ENCODE peak calls at places on chromosome 18, in eight cellular contexts. One of them, this sample, is unnamed.
A peak's percentile ranks its signal among the peaks of the same experiment; 100 is the strongest.

GRCh38 chr18:37521500-37522465 is 43.8 kb downstream of the CELF4 start:
- DNase-seq in GM12878: no peak
- DNase-seq in HCT116: no peak
- DNase-seq in A549: no peak
- DNase-seq in SK-N-SH: peak; percentile 87
- DNase-seq in K562: no peak
- DNase-seq in GM23338: no peak
- DNase-seq in HepG2: no peak
- DNase-seq in this sample: no peak

GRCh38 chr18:12371590-12371989 is 5.4 kb downstream of the AFG3L2 start:
- DNase-seq in GM12878: no peak
- DNase-seq in HCT116: no peak
- DNase-seq in A549: no peak
- DNase-seq in SK-N-SH: no peak
- DNase-seq in K562: no peak
- DNase-seq in GM23338: no peak
- DNase-seq in HepG2: no peak
- DNase-seq in this sample: no peak

GRCh38 chr18:79644666-79645057 is 34.9 kb upstream of the CTDP1 start:
- DNase-seq in GM12878: no peak
- DNase-seq in HCT116: no peak
- DNase-seq in A549: no peak
- DNase-seq in SK-N-SH: no peak
- DNase-seq in K562: no peak
- DNase-seq in GM23338: no peak
- DNase-seq in HepG2: no peak
- DNase-seq in this sample: no peak

GRCh38 chr18:76932026-76932819 is 109.9 kb downstream of the ZNF236 start:
- DNase-seq in GM12878: no peak
- DNase-seq in HCT116: no peak
- DNase-seq in A549: no peak
- DNase-seq in SK-N-SH: no peak
- DNase-seq in K562: no peak
- DNase-seq in GM23338: no peak
- DNase-seq in HepG2: no peak
- DNase-seq in this sample: no peak

GRCh38 chr18:36532394-36532793 is 234.9 kb downstream of the FHOD3 start:
- DNase-seq in GM12878: no peak
- DNase-seq in HCT116: no peak
- DNase-seq in A549: no peak
- DNase-seq in SK-N-SH: no peak
- DNase-seq in K562: no peak
- DNase-seq in GM23338: no peak
- DNase-seq in HepG2: no peak
- DNase-seq in this sample: no peak

GRCh38 chr18:65897292-65897691 is 146.5 kb downstream of the CDH7 start:
- DNase-seq in GM12878: no peak
- DNase-seq in HCT116: no peak
- DNase-seq in A549: no peak
- DNase-seq in SK-N-SH: no peak
- DNase-seq in K562: no peak
- DNase-seq in GM23338: no peak
- DNase-seq in HepG2: no peak
- DNase-seq in this sample: no peak

GRCh38 chr18:8657050-8657820 is 48.0 kb downstream of the RAB12 start:
- DNase-seq in GM12878: no peak
- DNase-seq in HCT116: no peak
- DNase-seq in A549: no peak
- DNase-seq in SK-N-SH: peak; percentile 68
- DNase-seq in K562: no peak
- DNase-seq in GM23338: no peak
- DNase-seq in HepG2: no peak
- DNase-seq in this sample: no peak

GRCh38 chr18:3151379-3152264 is 68.1 kb downstream of the MYOM1 start:
- DNase-seq in GM12878: no peak
- DNase-seq in HCT116: no peak
- DNase-seq in A549: peak; percentile 17
- DNase-seq in SK-N-SH: peak; percentile 64
- DNase-seq in K562: peak; percentile 52
- DNase-seq in GM23338: peak; percentile 82
- DNase-seq in HepG2: peak; percentile 36
- DNase-seq in this sample: no peak

GRCh38 chr18:46046126-46046525 is 25.9 kb downstream of the PSTPIP2 start:
- DNase-seq in GM12878: no peak
- DNase-seq in HCT116: no peak
- DNase-seq in A549: no peak
- DNase-seq in SK-N-SH: no peak
- DNase-seq in K562: no peak
- DNase-seq in GM23338: peak; percentile 71
- DNase-seq in HepG2: no peak
- DNase-seq in this sample: no peak

GRCh38 chr18:33440384-33441043 is at the start of gene CCDC178:
- DNase-seq in GM12878: no peak
- DNase-seq in HCT116: no peak
- DNase-seq in A549: peak; percentile 7
- DNase-seq in SK-N-SH: peak; percentile 77
- DNase-seq in K562: peak; percentile 47
- DNase-seq in GM23338: peak; percentile 83
- DNase-seq in HepG2: no peak
- DNase-seq in this sample: no peak

GRCh38 chr18:29147944-29148343 is 971.0 kb upstream of the CDH2 start:
- DNase-seq in GM12878: no peak
- DNase-seq in HCT116: no peak
- DNase-seq in A549: no peak
- DNase-seq in SK-N-SH: no peak
- DNase-seq in K562: no peak
- DNase-seq in GM23338: peak; percentile 68
- DNase-seq in HepG2: no peak
- DNase-seq in this sample: no peak

GRCh38 chr18:42095732-42096377 is 140.8 kb downstream of the PIK3C3 start:
- DNase-seq in GM12878: no peak
- DNase-seq in HCT116: no peak
- DNase-seq in A549: no peak
- DNase-seq in SK-N-SH: no peak
- DNase-seq in K562: no peak
- DNase-seq in GM23338: no peak
- DNase-seq in HepG2: no peak
- DNase-seq in this sample: no peak

GRCh38 chr18:32019251-32019943 is 772 bp downstream of the RNF125 start:
- DNase-seq in GM12878: no peak
- DNase-seq in HCT116: peak; percentile 26
- DNase-seq in A549: peak; percentile 16
- DNase-seq in SK-N-SH: peak; percentile 64
- DNase-seq in K562: peak; percentile 6
- DNase-seq in GM23338: peak; percentile 62
- DNase-seq in HepG2: peak; percentile 39
- DNase-seq in this sample: no peak

GRCh38 chr18:3012306-3012919 is 531 bp downstream of the LPIN2 start:
- DNase-seq in GM12878: no peak
- DNase-seq in HCT116: no peak
- DNase-seq in A549: no peak
- DNase-seq in SK-N-SH: peak; percentile 83
- DNase-seq in K562: peak; percentile 77
- DNase-seq in GM23338: peak; percentile 67
- DNase-seq in HepG2: no peak
- DNase-seq in this sample: no peak

GRCh38 chr18:77098554-77099174 is 33.9 kb downstream of the MBP start:
- DNase-seq in GM12878: no peak
- DNase-seq in HCT116: no peak
- DNase-seq in A549: no peak
- DNase-seq in SK-N-SH: no peak
- DNase-seq in K562: no peak
- DNase-seq in GM23338: peak; percentile 44
- DNase-seq in HepG2: no peak
- DNase-seq in this sample: no peak

GRCh38 chr18:63936932-63937393 is 12.1 kb upstream of the HMSD start:
- DNase-seq in GM12878: no peak
- DNase-seq in HCT116: no peak
- DNase-seq in A549: no peak
- DNase-seq in SK-N-SH: no peak
- DNase-seq in K562: no peak
- DNase-seq in GM23338: no peak
- DNase-seq in HepG2: no peak
- DNase-seq in this sample: no peak

GRCh38 chr18:616380-616995 is 19.7 kb downstream of the CLUL1 start:
- DNase-seq in GM12878: no peak
- DNase-seq in HCT116: peak; percentile 35
- DNase-seq in A549: peak; percentile 36
- DNase-seq in SK-N-SH: peak; percentile 44
- DNase-seq in K562: peak; percentile 69
- DNase-seq in GM23338: peak; percentile 71
- DNase-seq in HepG2: peak; percentile 35
- DNase-seq in this sample: no peak

GRCh38 chr18:58290059-58290747 is 246.2 kb downstream of the NEDD4L start:
- DNase-seq in GM12878: no peak
- DNase-seq in HCT116: no peak
- DNase-seq in A549: no peak
- DNase-seq in SK-N-SH: no peak
- DNase-seq in K562: no peak
- DNase-seq in GM23338: no peak
- DNase-seq in HepG2: no peak
- DNase-seq in this sample: no peak

GRCh38 chr18:76857476-76857875 is 35.1 kb downstream of the ZNF236 start:
- DNase-seq in GM12878: no peak
- DNase-seq in HCT116: no peak
- DNase-seq in A549: no peak
- DNase-seq in SK-N-SH: no peak
- DNase-seq in K562: no peak
- DNase-seq in GM23338: no peak
- DNase-seq in HepG2: no peak
- DNase-seq in this sample: no peak

GRCh38 chr18:6593142-6593889 is 136.2 kb upstream of the ARHGAP28 start:
- DNase-seq in GM12878: no peak
- DNase-seq in HCT116: no peak
- DNase-seq in A549: no peak
- DNase-seq in SK-N-SH: peak; percentile 13
- DNase-seq in K562: no peak
- DNase-seq in GM23338: no peak
- DNase-seq in HepG2: no peak
- DNase-seq in this sample: no peak

GRCh38 chr18:6595666-6596065 is 133.8 kb upstream of the ARHGAP28 start:
- DNase-seq in GM12878: no peak
- DNase-seq in HCT116: no peak
- DNase-seq in A549: no peak
- DNase-seq in SK-N-SH: peak; percentile 22
- DNase-seq in K562: no peak
- DNase-seq in GM23338: no peak
- DNase-seq in HepG2: no peak
- DNase-seq in this sample: no peak

GRCh38 chr18:6601241-6601640 is 128.3 kb upstream of the ARHGAP28 start:
- DNase-seq in GM12878: no peak
- DNase-seq in HCT116: no peak
- DNase-seq in A549: no peak
- DNase-seq in SK-N-SH: no peak
- DNase-seq in K562: no peak
- DNase-seq in GM23338: no peak
- DNase-seq in HepG2: no peak
- DNase-seq in this sample: no peak

GRCh38 chr18:6600667-6601066 is 128.8 kb upstream of the ARHGAP28 start:
- DNase-seq in GM12878: no peak
- DNase-seq in HCT116: no peak
- DNase-seq in A549: no peak
- DNase-seq in SK-N-SH: no peak
- DNase-seq in K562: no peak
- DNase-seq in GM23338: no peak
- DNase-seq in HepG2: no peak
- DNase-seq in this sample: no peak

DNA sequence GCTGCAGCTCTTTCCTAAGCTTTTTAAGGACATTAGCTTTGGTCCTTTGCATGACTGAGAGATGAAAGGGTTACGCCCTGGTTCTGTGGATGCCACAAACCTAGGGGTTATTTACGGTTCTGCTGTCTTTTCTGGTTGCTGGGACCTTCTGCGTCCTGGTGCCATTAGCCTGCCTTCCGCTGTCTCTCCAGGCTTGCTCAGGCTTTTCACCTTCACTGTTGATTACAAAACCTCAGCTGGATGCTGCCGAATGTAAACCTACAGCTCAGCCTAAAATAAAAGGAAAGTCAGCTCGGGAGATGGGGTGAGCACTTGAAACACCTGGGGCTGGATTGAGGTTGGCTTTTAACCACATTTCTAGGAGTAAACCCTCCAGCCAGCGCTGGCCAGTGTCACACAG is 130.9 kb upstream of the ARHGAP28 start:
- DNase-seq in GM12878: no peak
- DNase-seq in HCT116: no peak
- DNase-seq in A549: no peak
- DNase-seq in SK-N-SH: no peak
- DNase-seq in K562: no peak
- DNase-seq in GM23338: peak; percentile 21
- DNase-seq in HepG2: no peak
- DNase-seq in this sample: no peak
- TF ChIP-seq REST in GM12878: no peak
- TF ChIP-seq REST in HCT116: no peak
- TF ChIP-seq REST in A549: no peak
- TF ChIP-seq REST in SK-N-SH: no peak
- TF ChIP-seq REST in K562: no peak
- TF ChIP-seq REST in GM23338: no peak
- TF ChIP-seq REST in HepG2: no peak
- TF ChIP-seq REST in this sample: no peak

GRCh38 chr18:44790860-44791259 is 110.2 kb downstream of the SETBP1 start:
- DNase-seq in GM12878: no peak
- DNase-seq in HCT116: no peak
- DNase-seq in A549: no peak
- DNase-seq in SK-N-SH: no peak
- DNase-seq in K562: no peak
- DNase-seq in GM23338: no peak
- DNase-seq in HepG2: peak; percentile 2
- DNase-seq in this sample: no peak
- H3K4me1 ChIP-seq in GM12878: peaks cover 15% of the 10 kb centered on the region
- H3K4me1 ChIP-seq in HCT116: no peaks in the 10 kb centered on the region
- H3K4me1 ChIP-seq in A549: no peaks in the 10 kb centered on the region
- H3K4me1 ChIP-seq in SK-N-SH: peaks cover 34% of the 10 kb centered on the region
- H3K4me1 ChIP-seq in K562: no peaks in the 10 kb centered on the region
- H3K4me1 ChIP-seq in GM23338: peaks cover 8% of the 10 kb centered on the region
- H3K4me1 ChIP-seq in HepG2: peaks cover 27% of the 10 kb centered on the region
- H3K4me1 ChIP-seq in this sample: no peaks in the 10 kb centered on the region

GRCh38 chr18:7116832-7117389 is 686 bp downstream of the LAMA1 start:
- DNase-seq in GM12878: no peak
- DNase-seq in HCT116: no peak
- DNase-seq in A549: no peak
- DNase-seq in SK-N-SH: peak; percentile 73
- DNase-seq in K562: no peak
- DNase-seq in GM23338: peak; percentile 60
- DNase-seq in HepG2: no peak
- DNase-seq in this sample: no peak
- TF ChIP-seq REST in GM12878: no peak
- TF ChIP-seq REST in HCT116: no peak
- TF ChIP-seq REST in A549: no peak
- TF ChIP-seq REST in SK-N-SH: no peak
- TF ChIP-seq REST in K562: no peak
- TF ChIP-seq REST in GM23338: no peak
- TF ChIP-seq REST in HepG2: no peak
- TF ChIP-seq REST in this sample: no peak

DNA sequence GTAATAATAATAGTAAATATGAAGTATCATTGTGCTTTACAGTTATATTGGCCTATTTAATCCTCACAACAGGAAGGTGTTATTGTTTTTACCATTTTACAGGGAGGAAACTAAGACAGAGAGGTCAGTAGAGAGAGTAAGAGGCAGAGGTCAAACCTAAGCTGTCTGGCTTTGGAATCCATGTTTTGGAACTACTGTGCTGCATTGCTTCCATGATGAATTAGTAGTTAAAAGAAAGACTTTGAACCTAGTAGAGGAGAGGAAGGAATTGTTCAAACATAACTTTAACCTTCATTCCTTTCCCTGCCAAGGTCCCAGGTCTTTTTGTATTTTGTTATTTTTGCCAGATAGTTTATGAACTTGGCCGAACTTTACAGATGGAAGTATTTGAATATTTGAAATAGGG is 80.9 kb downstream of the PHLPP1 start:
- DNase-seq in GM12878: no peak
- DNase-seq in HCT116: no peak
- DNase-seq in A549: no peak
- DNase-seq in SK-N-SH: no peak
- DNase-seq in K562: no peak
- DNase-seq in GM23338: no peak
- DNase-seq in HepG2: peak; percentile 87
- DNase-seq in this sample: no peak
- H3K4me1 ChIP-seq in GM12878: no peaks in the 10 kb centered on the region
- H3K4me1 ChIP-seq in HCT116: peaks cover 7% of the 10 kb centered on the region
- H3K4me1 ChIP-seq in A549: peaks cover 32% of the 10 kb centered on the region
- H3K4me1 ChIP-seq in SK-N-SH: no peaks in the 10 kb centered on the region
- H3K4me1 ChIP-seq in K562: no peaks in the 10 kb centered on the region
- H3K4me1 ChIP-seq in GM23338: peaks cover 86% of the 10 kb centered on the region
- H3K4me1 ChIP-seq in HepG2: peaks cover 99% of the 10 kb centered on the region
- H3K4me1 ChIP-seq in this sample: no peaks in the 10 kb centered on the region